ENCODE peak calls at places on chromosomes 3 and 15, in five cellular contexts. Y is CD4-positive, alpha-beta memory T cell; W is body of pancreas; A is mammary epithelial cell; S is NT2/D1. B is an unnamed sample.
A peak's percentile ranks its signal among the peaks of the same experiment; 100 is the strongest.

GRCh38 chr3:136353461-136353860 is 103.3 kb downstream of the PCCB start:
- DNase-seq in W (no peak), Y (no peak), A (no peak), S (no peak), B (no peak)

GRCh38 chr3:15538345-15538744 is 16.8 kb upstream of the COLQ start:
- DNase-seq in Y (no peak), A (peak; percentile 3), S (no peak), W (no peak), B (no peak)

GRCh38 chr3:116871905-116872304 is 162.3 kb downstream of the TUSC7 start:
- DNase-seq in S (no peak), W (no peak), A (no peak), Y (no peak), B (no peak)

GRCh38 chr15:33160581-33161165 is 33.8 kb downstream of the FMN1 start:
- DNase-seq in S (no peak), W (no peak), A (no peak), Y (no peak), B (no peak)

GRCh38 chr3:143594217-143594616 is 254.1 kb downstream of the SLC9A9 start:
- DNase-seq in A (no peak), S (no peak), Y (no peak), W (peak; percentile 71), B (no peak)

GRCh38 chr3:128864351-128864811 is 15.0 kb upstream of the ACAD9 start:
- DNase-seq in W (no peak), S (no peak), A (no peak), Y (no peak), B (no peak)

GRCh38 chr3:125148836-125149235 is 63.7 kb downstream of the SLC12A8 start:
- DNase-seq in S (no peak), W (no peak), A (no peak), Y (no peak), B (peak; percentile 77)

GRCh38 chr3:52406231-52406661 is 38.7 kb downstream of the SEMA3G start:
- DNase-seq in Y (no peak), S (no peak), A (peak; percentile 95), W (no peak), B (no peak)

GRCh38 chr3:155853214-155854146 is 747 bp downstream of the SLC33A1 start:
- DNase-seq in W (peak; percentile 33), Y (no peak), A (no peak), S (no peak), B (no peak)

GRCh38 chr3:183283886-183284285 is 30.8 kb downstream of the B3GNT5 start:
- DNase-seq in W (no peak), A (no peak), S (no peak), Y (no peak), B (no peak)

GRCh38 chr15:58489289-58489688 is 57.5 kb downstream of the LIPC start:
- DNase-seq in A (no peak), S (no peak), W (no peak), Y (no peak), B (no peak)

GRCh38 chr3:183897606-183898384 is 13.1 kb upstream of the PARL start:
- DNase-seq in S (no peak), Y (no peak), A (peak; percentile 61), W (no peak), B (no peak)

GRCh38 chr15:68789921-68790575 is 30.6 kb downstream of the ANP32A start:
- DNase-seq in Y (no peak), S (peak; percentile 95), A (no peak), W (peak; percentile 30), B (no peak)

GRCh38 chr3:25272090-25272489 is 156.0 kb upstream of the RARB start:
- DNase-seq in A (no peak), Y (no peak), W (no peak), S (no peak), B (no peak)

GRCh38 chr15:99100245-99101173 is 4.4 kb upstream of the SYNM start:
- DNase-seq in Y (peak; percentile 18), W (peak; percentile 88), A (peak; percentile 50), S (peak; percentile 70), B (peak; percentile 78)
- H3K4me3 ChIP-seq in Y (no peak overlapping the region), W (no peak overlapping the region), A (peak overlapping the region; percentile 30), S (peak overlapping the region; percentile 27), B (peak overlapping the region; percentile 40)

DNA sequence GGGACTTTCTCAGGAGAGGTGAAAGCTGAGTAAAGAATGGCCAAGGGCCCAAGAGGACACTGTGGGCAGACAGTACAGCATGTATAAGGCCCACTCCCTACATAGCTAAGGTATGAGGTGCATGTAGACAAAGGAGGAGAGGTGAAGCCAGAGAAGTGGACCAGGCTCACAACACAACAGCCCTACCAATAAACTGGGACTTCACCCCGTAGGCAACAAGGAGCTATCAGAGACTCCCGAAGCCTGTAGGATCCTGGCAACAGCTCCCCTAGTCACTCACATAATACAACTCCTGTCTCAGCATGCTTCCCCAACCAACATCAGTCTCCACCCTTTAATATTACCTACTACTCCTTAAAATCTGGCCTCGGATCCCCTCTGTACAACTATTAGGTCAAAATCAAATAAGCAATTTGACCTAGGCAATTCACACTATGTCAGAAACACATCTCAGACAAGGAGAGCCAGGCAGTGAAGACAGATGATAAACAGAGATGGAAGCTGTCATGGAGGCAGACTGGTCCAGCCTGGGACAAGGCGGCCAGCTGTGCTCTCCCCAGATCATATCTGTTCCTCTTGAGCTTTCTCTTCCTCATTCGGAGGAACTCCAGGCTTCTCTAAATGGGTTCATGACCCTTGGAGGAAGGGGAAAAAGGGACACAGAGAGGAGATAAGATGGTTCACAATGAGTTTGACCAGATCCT is 1.4 kb downstream of the XXYLT1 start:
- DNase-seq in A (no peak), W (no peak), S (no peak), Y (no peak), B (no peak)
- H3K9me3 ChIP-seq in A (no peaks in the 10 kb centered on the region), W (no peaks in the 10 kb centered on the region), S (no peaks in the 10 kb centered on the region), Y (no peaks in the 10 kb centered on the region), B (no peaks in the 10 kb centered on the region)

GRCh38 chr3:133246773-133247172 is 153.1 kb upstream of the BFSP2 start:
- DNase-seq in W (no peak), Y (no peak), S (no peak), A (no peak), B (no peak)
- H3K4me3 ChIP-seq in W (no peak overlapping the region), Y (no peak overlapping the region), S (no peak overlapping the region), A (no peak overlapping the region), B (no peak overlapping the region)

GRCh38 chr3:46844851-46845250 is 18.4 kb downstream of the MYL3 start:
- DNase-seq in Y (no peak), A (no peak), W (no peak), S (peak; percentile 33), B (no peak)

GRCh38 chr3:46838301-46838700 is 24.9 kb downstream of the MYL3 start:
- DNase-seq in W (no peak), A (no peak), Y (no peak), S (no peak), B (no peak)

GRCh38 chr3:46844397-46844796 is 18.8 kb downstream of the MYL3 start:
- DNase-seq in A (no peak), S (no peak), W (no peak), Y (no peak), B (no peak)

GRCh38 chr3:46843508-46843907 is 19.7 kb downstream of the MYL3 start:
- DNase-seq in A (no peak), W (no peak), S (no peak), Y (no peak), B (no peak)

GRCh38 chr3:46840491-46840890 is 22.8 kb downstream of the MYL3 start:
- DNase-seq in A (no peak), S (no peak), W (no peak), Y (no peak), B (no peak)
- H3K9me3 ChIP-seq in A (peaks cover 7% of the 10 kb centered on the region), S (peaks cover 37% of the 10 kb centered on the region), W (peaks cover 11% of the 10 kb centered on the region), Y (peaks cover 3% of the 10 kb centered on the region), B (no peaks in the 10 kb centered on the region)

GRCh38 chr3:127730666-127731294 is 58.0 kb downstream of the ABTB1 start:
- DNase-seq in Y (no peak), W (no peak), A (no peak), S (no peak), B (no peak)

GRCh38 chr3:127730171-127730570 is 57.4 kb downstream of the ABTB1 start:
- DNase-seq in S (no peak), Y (no peak), W (no peak), A (no peak), B (no peak)

GRCh38 chr3:127731546-127731945 is 58.8 kb downstream of the ABTB1 start:
- DNase-seq in W (no peak), Y (no peak), A (no peak), S (no peak), B (no peak)

GRCh38 chr3:127728417-127728816 is 55.7 kb downstream of the ABTB1 start:
- DNase-seq in A (no peak), S (no peak), Y (no peak), W (no peak), B (no peak)

DNA sequence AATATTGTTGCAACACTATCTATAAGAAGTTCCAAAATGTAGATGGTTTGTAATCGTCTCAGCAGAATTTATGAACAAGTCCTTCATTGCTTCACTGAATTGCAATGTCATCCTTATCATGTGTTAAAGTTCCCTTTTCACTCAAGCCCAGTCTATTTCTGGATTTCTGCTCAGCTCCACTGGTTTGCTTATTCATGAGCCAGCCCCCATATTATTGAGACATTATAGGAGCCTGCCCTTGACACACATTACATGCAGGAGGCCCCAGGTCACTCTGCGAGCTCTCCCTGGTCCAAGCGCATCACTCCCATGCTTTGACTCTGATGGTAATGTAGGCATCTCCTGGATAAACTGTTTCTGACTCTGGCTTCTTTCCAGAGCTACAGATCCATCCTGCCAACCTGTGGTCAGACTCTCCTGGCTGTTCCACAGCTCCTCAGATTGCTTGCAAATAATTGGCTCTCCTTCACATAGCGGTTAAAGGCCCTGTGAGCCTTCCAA is 56.9 kb downstream of the ABTB1 start:
- DNase-seq in Y (no peak), W (no peak), S (no peak), A (no peak), B (no peak)
- H3K4me3 ChIP-seq in Y (no peak overlapping the region), W (no peak overlapping the region), S (no peak overlapping the region), A (no peak overlapping the region), B (no peak overlapping the region)

DNA sequence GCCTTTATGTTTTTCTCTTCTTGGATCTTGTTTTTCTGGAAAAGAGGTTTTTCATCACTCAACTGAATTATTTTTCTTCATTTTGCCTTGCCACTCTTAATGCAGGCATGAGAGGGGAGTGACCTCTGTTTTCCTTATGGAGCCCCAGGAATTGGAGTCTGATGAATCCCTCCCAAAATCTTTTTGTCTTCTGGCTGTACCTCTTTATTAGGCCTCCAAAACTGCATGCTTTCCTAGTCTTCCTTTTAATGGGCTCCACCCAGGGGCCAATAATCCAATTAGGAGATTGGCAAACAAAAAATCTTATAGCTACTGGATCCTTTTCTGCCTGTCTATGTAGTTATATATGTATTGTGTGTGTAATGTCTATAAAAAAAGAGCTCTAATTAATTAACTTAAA is 192.4 kb upstream of the PEX5L start:
- DNase-seq in W (no peak), A (no peak), S (no peak), Y (no peak), B (no peak)
- H3K9me3 ChIP-seq in W (peaks cover 35% of the 10 kb centered on the region), A (peaks cover 41% of the 10 kb centered on the region), S (peaks cover 54% of the 10 kb centered on the region), Y (no peaks in the 10 kb centered on the region), B (peaks cover 27% of the 10 kb centered on the region)

GRCh38 chr3:127368186-127369032 is 80.6 kb upstream of the PRR20G start:
- DNase-seq in S (no peak), Y (no peak), A (no peak), W (no peak), B (no peak)
- H3K4me3 ChIP-seq in S (no peak overlapping the region), Y (no peak overlapping the region), A (no peak overlapping the region), W (no peak overlapping the region), B (no peak overlapping the region)

B was measured in MG63.